ENCODE peak calls at places on chromosomes 13 and 19, in four cellular contexts. One of them, this sample, is unnamed.

GRCh38 chr19:33022472-33023116 is 42.1 kb downstream of the RHPN2 start:
- DNase-seq in GM12878: no peak
- DNase-seq in HEK293T: no peak
- DNase-seq in HepG2: no peak
- DNase-seq in this sample: no peak

GRCh38 chr13:110331362-110331761 is 24.3 kb downstream of the COL4A2 start:
- DNase-seq in GM12878: no peak
- DNase-seq in HepG2: no peak
- DNase-seq in HEK293T: no peak
- DNase-seq in this sample: no peak

GRCh38 chr13:99629641-99630040 is 128.4 kb downstream of the TM9SF2 start:
- DNase-seq in GM12878: no peak
- DNase-seq in HepG2: no peak
- DNase-seq in HEK293T: no peak
- DNase-seq in this sample: no peak

GRCh38 chr19:45166723-45167252 is 6.0 kb upstream of the NKPD1 start:
- DNase-seq in HEK293T: no peak
- DNase-seq in HepG2: peak
- DNase-seq in GM12878: no peak
- DNase-seq in this sample: no peak

GRCh38 chr13:30061217-30061616 is 210.8 kb upstream of the UBL3 start:
- DNase-seq in HepG2: no peak
- DNase-seq in GM12878: no peak
- DNase-seq in HEK293T: no peak
- DNase-seq in this sample: no peak

GRCh38 chr19:3980353-3981251 is 4.7 kb downstream of the EEF2 start:
- DNase-seq in HEK293T: no peak
- DNase-seq in GM12878: no peak
- DNase-seq in HepG2: no peak
- DNase-seq in this sample: peak

GRCh38 chr19:44003461-44004134 is 841 bp downstream of the ZNF230 start:
- DNase-seq in HEK293T: peak
- DNase-seq in GM12878: no peak
- DNase-seq in HepG2: peak
- DNase-seq in this sample: peak

GRCh38 chr13:89550842-89551422 is 1796.6 kb upstream of the MIR17HG start:
- DNase-seq in HepG2: no peak
- DNase-seq in HEK293T: no peak
- DNase-seq in GM12878: no peak
- DNase-seq in this sample: no peak

GRCh38 chr13:46893820-46894533 is 2.9 kb downstream of the HTR2A start:
- DNase-seq in HEK293T: peak
- DNase-seq in GM12878: peak
- DNase-seq in HepG2: no peak
- DNase-seq in this sample: peak

GRCh38 chr19:51514866-51515481 is 13.4 kb upstream of the SIGLEC12 start:
- DNase-seq in HepG2: peak
- DNase-seq in HEK293T: peak
- DNase-seq in GM12878: peak
- DNase-seq in this sample: peak

GRCh38 chr13:60112771-60113170 is 51.0 kb downstream of the DIAPH3 start:
- DNase-seq in HEK293T: no peak
- DNase-seq in HepG2: no peak
- DNase-seq in GM12878: no peak
- DNase-seq in this sample: no peak

GRCh38 chr13:26813626-26814348 is 53.2 kb upstream of the GPR12 start:
- DNase-seq in GM12878: no peak
- DNase-seq in HepG2: no peak
- DNase-seq in HEK293T: no peak
- DNase-seq in this sample: no peak

GRCh38 chr19:10206226-10206873 is 11.6 kb upstream of the DNMT1 start:
- DNase-seq in HEK293T: no peak
- DNase-seq in GM12878: no peak
- DNase-seq in HepG2: peak
- DNase-seq in this sample: no peak

GRCh38 chr19:46731007-46731501 is 14.1 kb upstream of the PRKD2 start:
- DNase-seq in GM12878: no peak
- DNase-seq in HepG2: no peak
- DNase-seq in HEK293T: no peak
- DNase-seq in this sample: peak

GRCh38 chr19:18007605-18007938 is 398 bp upstream of the ARRDC2 start:
- DNase-seq in HepG2: no peak
- DNase-seq in GM12878: no peak
- DNase-seq in HEK293T: no peak
- DNase-seq in this sample: no peak

GRCh38 chr13:92135509-92135908 is 737.1 kb downstream of the GPC5 start:
- DNase-seq in HEK293T: no peak
- DNase-seq in GM12878: no peak
- DNase-seq in HepG2: no peak
- DNase-seq in this sample: no peak

GRCh38 chr19:40567750-40568494 is 8.8 kb upstream of the SHKBP1 start:
- DNase-seq in HEK293T: no peak
- DNase-seq in HepG2: no peak
- DNase-seq in GM12878: no peak
- DNase-seq in this sample: no peak

GRCh38 chr13:20977394-20977793 is 74.8 kb upstream of the XPO4 start:
- DNase-seq in HepG2: no peak
- DNase-seq in HEK293T: no peak
- DNase-seq in GM12878: no peak
- DNase-seq in this sample: no peak

GRCh38 chr19:33114302-33114701 is 17.6 kb upstream of the WDR88 start:
- DNase-seq in HEK293T: no peak
- DNase-seq in GM12878: no peak
- DNase-seq in HepG2: no peak
- DNase-seq in this sample: no peak

DNA sequence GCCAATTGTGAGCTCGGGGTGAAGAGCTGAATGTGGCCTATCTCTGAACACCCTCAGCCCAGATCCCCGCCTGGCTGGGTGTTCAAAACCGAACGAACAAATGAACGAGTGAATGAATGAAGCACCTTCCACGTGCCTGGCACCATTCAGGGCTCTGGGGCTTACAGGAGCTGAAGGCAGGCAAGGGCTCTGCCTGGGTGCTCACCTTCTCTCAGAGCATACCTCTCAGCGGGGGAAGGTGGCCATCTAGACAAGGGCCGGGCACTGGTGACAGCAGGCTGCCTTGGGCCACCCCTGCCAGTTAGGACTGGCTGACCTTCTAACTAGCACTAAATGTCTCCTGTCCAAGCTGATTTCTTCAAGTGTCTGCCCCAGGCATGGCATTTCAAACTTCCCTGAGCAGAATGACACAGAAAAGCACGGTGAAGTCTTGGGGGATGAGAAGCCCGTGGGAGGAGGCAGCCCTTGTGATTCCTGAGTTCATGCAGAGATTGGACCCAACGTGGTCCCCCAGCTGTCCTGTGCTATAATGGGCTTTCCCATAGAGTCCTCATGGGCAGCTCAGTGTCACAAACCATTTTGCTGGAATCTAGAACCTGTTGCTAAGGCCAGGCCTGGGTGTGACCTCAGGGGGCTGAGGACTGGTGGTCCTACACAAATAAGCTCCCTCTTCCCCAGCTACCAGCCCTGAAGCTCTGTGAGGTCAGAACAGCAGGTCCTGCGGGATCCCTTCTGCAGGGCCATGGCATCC is 27.9 kb upstream of the VSTM2B start:
- DNase-seq in HEK293T: no peak
- DNase-seq in GM12878: no peak
- DNase-seq in HepG2: no peak
- DNase-seq in this sample: no peak
- TF ChIP-seq TARDBP in HEK293T: no peak
- TF ChIP-seq TARDBP in GM12878: no peak
- TF ChIP-seq TARDBP in HepG2: no peak
- TF ChIP-seq TARDBP in this sample: no peak

DNA sequence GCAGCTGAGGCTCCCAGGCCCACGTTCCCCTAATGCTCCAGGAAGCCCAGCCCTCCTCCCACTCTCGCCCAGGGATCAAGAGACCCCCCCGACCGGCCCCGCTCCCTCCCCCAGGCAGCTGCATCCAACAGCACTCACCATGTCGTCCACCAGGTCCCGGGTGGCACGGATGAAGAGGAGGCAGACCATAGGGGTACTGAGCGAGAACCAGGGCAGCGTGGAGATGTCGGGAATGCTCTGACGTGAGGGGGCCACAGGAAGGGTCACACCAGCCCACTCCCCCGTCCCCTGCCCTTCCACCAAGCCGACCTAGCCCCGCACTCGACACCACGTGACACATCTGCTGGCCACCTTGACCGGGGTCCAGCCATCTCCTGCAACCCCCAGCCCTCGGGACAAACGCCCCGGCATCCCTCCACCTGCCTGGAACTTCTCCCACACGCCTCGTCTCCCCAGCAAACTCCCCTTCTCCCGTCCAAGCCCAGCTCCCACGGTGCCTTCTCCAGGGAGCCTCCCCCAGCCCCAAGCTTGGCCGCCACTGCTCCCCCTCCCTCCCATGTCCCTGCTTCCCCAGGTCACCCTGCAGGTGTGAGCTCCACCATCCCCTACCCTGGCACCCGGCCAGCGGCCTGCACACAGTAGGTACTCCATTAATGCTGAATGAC is 4.9 kb downstream of the ATP8B3 start:
- DNase-seq in HepG2: no peak
- DNase-seq in HEK293T: no peak
- DNase-seq in GM12878: no peak
- DNase-seq in this sample: no peak
- TF ChIP-seq TARDBP in HepG2: no peak
- TF ChIP-seq TARDBP in HEK293T: no peak
- TF ChIP-seq TARDBP in GM12878: no peak
- TF ChIP-seq TARDBP in this sample: no peak

GRCh38 chr19:55492362-55492944 is 4.2 kb downstream of the SSC5D start:
- DNase-seq in HepG2: no peak
- DNase-seq in GM12878: no peak
- DNase-seq in HEK293T: no peak
- DNase-seq in this sample: no peak

GRCh38 chr19:55491546-55492360 is 3.5 kb downstream of the SSC5D start:
- DNase-seq in HepG2: no peak
- DNase-seq in HEK293T: no peak
- DNase-seq in GM12878: no peak
- DNase-seq in this sample: no peak

GRCh38 chr19:55494172-55494761 is 6.0 kb downstream of the SSC5D start:
- DNase-seq in HepG2: no peak
- DNase-seq in GM12878: no peak
- DNase-seq in HEK293T: no peak
- DNase-seq in this sample: peak

GRCh38 chr19:55493650-55494171 is 5.5 kb downstream of the SSC5D start:
- DNase-seq in HEK293T: no peak
- DNase-seq in HepG2: no peak
- DNase-seq in GM12878: no peak
- DNase-seq in this sample: no peak

GRCh38 chr19:55493052-55493649 is 4.9 kb downstream of the SSC5D start:
- DNase-seq in HEK293T: no peak
- DNase-seq in HepG2: no peak
- DNase-seq in GM12878: no peak
- DNase-seq in this sample: no peak
- TF ChIP-seq TARDBP in HEK293T: no peak
- TF ChIP-seq TARDBP in HepG2: no peak
- TF ChIP-seq TARDBP in GM12878: no peak
- TF ChIP-seq TARDBP in this sample: no peak

GRCh38 chr19:1862424-1863307 is 713 bp downstream of the KLF16 start:
- DNase-seq in HepG2: no peak
- DNase-seq in HEK293T: peak
- DNase-seq in GM12878: no peak
- DNase-seq in this sample: peak
- TF ChIP-seq TARDBP in HepG2: no peak
- TF ChIP-seq TARDBP in HEK293T: no peak
- TF ChIP-seq TARDBP in GM12878: no peak
- TF ChIP-seq TARDBP in this sample: no peak

GRCh38 chr19:14616310-14616870 is 33.5 kb downstream of the CLEC17A start:
- DNase-seq in GM12878: no peak
- DNase-seq in HEK293T: no peak
- DNase-seq in HepG2: peak
- DNase-seq in this sample: no peak

GRCh38 chr19:14611051-14611450 is 28.2 kb downstream of the CLEC17A start:
- DNase-seq in GM12878: no peak
- DNase-seq in HEK293T: no peak
- DNase-seq in HepG2: no peak
- DNase-seq in this sample: no peak

GRCh38 chr19:14615628-14616027 is 32.7 kb downstream of the CLEC17A start:
- DNase-seq in HEK293T: no peak
- DNase-seq in GM12878: no peak
- DNase-seq in HepG2: no peak
- DNase-seq in this sample: no peak

GRCh38 chr19:14612657-14613056 is 29.8 kb downstream of the CLEC17A start:
- DNase-seq in GM12878: no peak
- DNase-seq in HepG2: no peak
- DNase-seq in HEK293T: no peak
- DNase-seq in this sample: no peak

GRCh38 chr19:14614099-14614412 is 31.2 kb downstream of the CLEC17A start:
- DNase-seq in HepG2: no peak
- DNase-seq in GM12878: peak
- DNase-seq in HEK293T: no peak
- DNase-seq in this sample: no peak
- TF ChIP-seq TARDBP in HepG2: no peak
- TF ChIP-seq TARDBP in GM12878: no peak
- TF ChIP-seq TARDBP in HEK293T: no peak
- TF ChIP-seq TARDBP in this sample: no peak

GRCh38 chr19:21617740-21618339 is 112.4 kb downstream of the ZNF429 start:
- DNase-seq in GM12878: no peak
- DNase-seq in HEK293T: no peak
- DNase-seq in HepG2: no peak
- DNase-seq in this sample: no peak
- TF ChIP-seq TARDBP in GM12878: no peak
- TF ChIP-seq TARDBP in HEK293T: no peak
- TF ChIP-seq TARDBP in HepG2: no peak
- TF ChIP-seq TARDBP in this sample: no peak

GRCh38 chr13:32300920-32301319 is 14.2 kb downstream of the ZAR1L start:
- DNase-seq in GM12878: no peak
- DNase-seq in HepG2: no peak
- DNase-seq in HEK293T: no peak
- DNase-seq in this sample: no peak
- TF ChIP-seq TARDBP in GM12878: no peak
- TF ChIP-seq TARDBP in HepG2: no peak
- TF ChIP-seq TARDBP in HEK293T: no peak
- TF ChIP-seq TARDBP in this sample: no peak

GRCh38 chr13:87274209-87274819 is 396.9 kb upstream of the SLITRK5 start:
- DNase-seq in GM12878: no peak
- DNase-seq in HEK293T: peak
- DNase-seq in HepG2: peak
- DNase-seq in this sample: peak
- TF ChIP-seq TARDBP in GM12878: no peak
- TF ChIP-seq TARDBP in HEK293T: no peak
- TF ChIP-seq TARDBP in HepG2: no peak
- TF ChIP-seq TARDBP in this sample: no peak

GRCh38 chr19:23772668-23773063 is 14.0 kb upstream of the ZNF681 start:
- DNase-seq in GM12878: no peak
- DNase-seq in HepG2: no peak
- DNase-seq in HEK293T: no peak
- DNase-seq in this sample: no peak

GRCh38 chr19:23771761-23772667 is 13.3 kb upstream of the ZNF681 start:
- DNase-seq in GM12878: no peak
- DNase-seq in HEK293T: no peak
- DNase-seq in HepG2: no peak
- DNase-seq in this sample: no peak

GRCh38 chr19:23769691-23770468 is 11.2 kb upstream of the ZNF681 start:
- DNase-seq in HepG2: no peak
- DNase-seq in GM12878: no peak
- DNase-seq in HEK293T: no peak
- DNase-seq in this sample: no peak

GRCh38 chr19:23771348-23771747 is 12.7 kb upstream of the ZNF681 start:
- DNase-seq in GM12878: no peak
- DNase-seq in HepG2: no peak
- DNase-seq in HEK293T: no peak
- DNase-seq in this sample: no peak

GRCh38 chr19:23770672-23771250 is 12.1 kb upstream of the ZNF681 start:
- DNase-seq in HepG2: no peak
- DNase-seq in HEK293T: no peak
- DNase-seq in GM12878: no peak
- DNase-seq in this sample: no peak
- TF ChIP-seq TARDBP in HepG2: no peak
- TF ChIP-seq TARDBP in HEK293T: no peak
- TF ChIP-seq TARDBP in GM12878: no peak
- TF ChIP-seq TARDBP in this sample: no peak

This sample was measured in K562.